ENCODE peak calls at places on chromosome 7, in eight cellular contexts. Q is testis, U is AG04450, W is brain microvascular endothelial cell, R is GM12864, S is GM13976, K is cardiac muscle cell, P is MCF 10A. L is an unnamed sample.

GRCh38 chr7:106717997-106718871 is 57.3 kb upstream of the CCDC71L start:
- DNase-seq in U (peak), W (peak), R (peak), K (peak), Q (no peak), P (peak), S (peak), L (peak)

GRCh38 chr7:150904342-150904909 is 52.1 kb downstream of the AOC1 start:
- DNase-seq in Q (no peak), U (no peak), P (no peak), R (no peak), K (no peak), S (peak), W (no peak), L (no peak)

GRCh38 chr7:138982204-138982623 is 1.0 kb upstream of the KIAA1549 start:
- DNase-seq in W (no peak), K (peak), P (no peak), S (no peak), R (no peak), Q (no peak), U (no peak), L (no peak)

GRCh38 chr7:141239661-141240060 is 165.8 kb downstream of the TMEM178B start:
- DNase-seq in K (no peak), S (no peak), U (no peak), W (no peak), R (no peak), P (no peak), Q (no peak), L (no peak)

GRCh38 chr7:151498495-151498894 is 21.2 kb downstream of the RHEB start:
- DNase-seq in K (no peak), Q (no peak), S (no peak), U (no peak), P (no peak), W (no peak), R (no peak), L (no peak)

GRCh38 chr7:77413128-77413527 is 3.0 kb downstream of the GSAP start:
- DNase-seq in R (no peak), S (no peak), W (no peak), U (no peak), K (no peak), Q (no peak), P (no peak), L (no peak)

GRCh38 chr7:39453743-39454355 is 112.4 kb upstream of the YAE1 start:
- DNase-seq in U (peak), K (peak), S (peak), Q (peak), W (peak), P (peak), R (peak), L (peak)

GRCh38 chr7:41134873-41135250 is 568.0 kb downstream of the INHBA start:
- DNase-seq in Q (no peak), U (no peak), P (no peak), R (no peak), W (no peak), S (no peak), K (no peak), L (no peak)

GRCh38 chr7:31311465-31312074 is 29.0 kb downstream of the NEUROD6 start:
- DNase-seq in W (no peak), K (no peak), Q (no peak), P (no peak), S (no peak), R (no peak), U (no peak), L (no peak)

GRCh38 chr7:106521541-106521940 is 139.4 kb downstream of the CCDC71L start:
- DNase-seq in Q (no peak), W (no peak), R (no peak), S (no peak), U (no peak), P (no peak), K (no peak), L (no peak)

GRCh38 chr7:94655884-94656657 is at the start of gene SGCE:
- DNase-seq in U (peak), P (peak), S (peak), Q (peak), W (peak), R (peak), K (peak), L (peak)

GRCh38 chr7:131919920-131920709 is 363.7 kb upstream of the PODXL start:
- DNase-seq in R (no peak), W (no peak), U (no peak), Q (no peak), K (no peak), P (no peak), S (peak), L (no peak)

GRCh38 chr7:109073543-109073942 is 503.9 kb downstream of the DNAJB9 start:
- DNase-seq in U (no peak), Q (no peak), P (no peak), K (no peak), R (no peak), W (no peak), S (no peak), L (no peak)

GRCh38 chr7:75772081-75773077 is at the start of gene CCL26:
- DNase-seq in Q (peak), K (peak), P (peak), W (peak), U (peak), S (no peak), R (no peak), L (peak)

GRCh38 chr7:43249808-43250145 is 137.3 kb downstream of the HECW1 start:
- DNase-seq in R (no peak), S (no peak), Q (no peak), P (no peak), K (no peak), U (no peak), W (peak), L (no peak)

GRCh38 chr7:139054101-139054500 is 18.3 kb upstream of the ZC3HAV1L start:
- DNase-seq in R (no peak), U (no peak), W (no peak), P (no peak), K (no peak), Q (no peak), S (no peak), L (no peak)

GRCh38 chr7:158829021-158829341 is 328 bp downstream of the ESYT2 start:
- DNase-seq in Q (no peak), U (peak), S (peak), W (no peak), P (peak), K (peak), R (no peak), L (no peak)

GRCh38 chr7:11787534-11787933 is 44.5 kb downstream of the THSD7A start:
- DNase-seq in S (no peak), Q (no peak), K (no peak), P (no peak), U (no peak), R (no peak), W (no peak), L (no peak)

GRCh38 chr7:44158060-44158872 is 17.1 kb upstream of the MYL7 start:
- DNase-seq in P (no peak), S (peak), K (no peak), Q (no peak), R (no peak), W (no peak), U (no peak), L (no peak)

GRCh38 chr7:94509264-94509878 is at the start of gene CASD1:
- DNase-seq in R (no peak), K (no peak), W (peak), P (peak), S (peak), Q (peak), U (no peak), L (no peak)

GRCh38 chr7:127390817-127391590 is 1.5 kb downstream of the ZNF800 start:
- DNase-seq in K (no peak), U (no peak), W (no peak), S (no peak), R (no peak), P (no peak), Q (no peak), L (no peak)

GRCh38 chr7:51324206-51324884 is 7.7 kb upstream of the COBL start:
- DNase-seq in W (no peak), S (no peak), P (peak), R (no peak), U (no peak), K (peak), Q (no peak), L (no peak)

DNA sequence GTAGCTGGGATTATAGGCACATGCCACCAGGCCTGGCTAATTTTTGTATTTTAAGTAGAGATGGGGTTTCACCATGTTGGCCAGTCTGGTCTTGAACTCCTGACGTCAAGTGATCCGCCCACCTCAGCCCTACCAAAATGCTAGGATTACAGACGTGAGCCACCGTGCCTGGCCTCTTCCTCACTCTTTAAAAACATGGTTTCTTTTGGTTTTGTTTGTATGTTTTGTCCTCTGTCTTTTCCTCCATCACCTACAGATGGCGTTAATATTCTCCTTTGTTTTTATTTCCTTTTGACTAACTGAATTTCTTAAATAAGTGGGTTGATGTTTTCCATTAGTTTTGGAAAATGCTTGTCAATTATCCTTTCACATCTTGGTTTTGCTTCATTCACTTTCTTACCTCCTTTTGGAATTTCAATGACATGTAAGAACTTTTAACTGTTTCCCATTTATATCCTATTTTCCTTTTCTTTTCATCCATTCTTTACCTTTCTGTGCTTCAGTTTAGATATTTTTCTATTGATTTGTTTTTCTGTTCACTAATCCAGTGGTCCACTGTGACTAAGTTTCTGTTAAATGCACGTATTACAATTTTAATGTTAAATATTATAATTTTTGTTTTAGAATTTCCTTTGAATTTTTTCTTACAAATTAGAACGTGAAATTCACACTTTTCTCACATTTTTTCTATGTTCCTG is 104.1 kb downstream of the ZNF467 start:
- DNase-seq in S (peak), K (peak), W (no peak), Q (no peak), P (peak), U (no peak), R (no peak), L (no peak)
- TF ChIP-seq CTCF in S (no peak), K (peak), W (peak), Q (no peak), P (peak), U (peak), R (peak), L (peak)

GRCh38 chr7:112970771-112971170 is 115.9 kb downstream of the GPR85 start:
- DNase-seq in P (no peak), U (no peak), K (no peak), Q (no peak), W (no peak), S (no peak), R (no peak), L (no peak)
- TF ChIP-seq CTCF in P (no peak), U (no peak), K (no peak), Q (no peak), W (peak), S (no peak), R (peak), L (peak)

GRCh38 chr7:130791746-130792145 is 57.7 kb upstream of the KLF14 start:
- DNase-seq in W (no peak), R (no peak), S (no peak), Q (no peak), U (no peak), K (no peak), P (no peak), L (no peak)

GRCh38 chr7:130794619-130794922 is 60.6 kb upstream of the KLF14 start:
- DNase-seq in U (no peak), Q (no peak), K (no peak), W (no peak), S (no peak), P (no peak), R (no peak), L (no peak)

GRCh38 chr7:130793855-130794618 is 60.0 kb upstream of the KLF14 start:
- DNase-seq in P (peak), Q (peak), K (peak), S (no peak), U (no peak), W (peak), R (no peak), L (peak)
- TF ChIP-seq CTCF in P (no peak), Q (no peak), K (no peak), S (no peak), U (peak), W (peak), R (no peak), L (peak)

GRCh38 chr7:100611983-100612729 is at the start of gene MOSPD3:
- DNase-seq in Q (peak), K (peak), P (peak), S (peak), R (peak), U (peak), W (peak), L (peak)
- TF ChIP-seq CTCF in Q (no peak), K (no peak), P (no peak), S (no peak), R (no peak), U (no peak), W (no peak), L (no peak)

GRCh38 chr7:153948055-153948454 is 104.1 kb upstream of the DPP6 start:
- DNase-seq in U (no peak), P (no peak), W (no peak), Q (no peak), S (no peak), K (no peak), R (no peak), L (no peak)
- TF ChIP-seq CTCF in U (no peak), P (no peak), W (no peak), Q (no peak), S (no peak), K (no peak), R (no peak), L (no peak)

GRCh38 chr7:34211003-34211402 is 305.7 kb downstream of the BMPER start:
- DNase-seq in U (no peak), W (no peak), K (no peak), S (no peak), Q (no peak), P (no peak), R (no peak), L (no peak)

GRCh38 chr7:34208878-34209621 is 303.7 kb downstream of the BMPER start:
- DNase-seq in K (peak), R (no peak), Q (peak), P (no peak), S (no peak), U (no peak), W (no peak), L (no peak)

DNA sequence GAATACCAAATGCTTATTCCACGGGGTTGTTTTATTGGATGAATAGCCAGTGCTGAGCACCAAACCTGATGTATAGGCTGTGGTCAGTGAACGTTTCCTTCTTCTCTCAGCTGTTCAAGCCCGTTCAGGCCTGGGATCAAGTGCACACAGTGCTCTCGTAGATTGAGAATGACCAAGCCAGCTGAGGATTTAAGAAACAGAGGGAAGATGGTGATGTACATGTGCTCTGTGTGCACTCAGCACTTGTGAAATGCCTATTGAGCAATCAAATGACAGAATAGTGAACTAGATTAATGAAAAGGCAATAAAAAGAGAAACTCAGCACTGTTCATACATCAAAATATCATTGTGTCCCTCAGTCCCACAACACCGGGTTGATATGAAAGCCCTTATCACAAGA is 302.5 kb downstream of the BMPER start:
- DNase-seq in P (peak), W (no peak), K (peak), S (no peak), Q (no peak), U (no peak), R (no peak), L (no peak)
- TF ChIP-seq CTCF in P (no peak), W (no peak), K (no peak), S (no peak), Q (no peak), U (no peak), R (no peak), L (no peak)